ENCODE peak calls at places on chromosome 15, in five cellular contexts. W is fibroblast of gingiva, Y is HT-29, M is pulmonary artery endothelial cell, A is left ventricle myocardium inferior. U is an unnamed sample.

GRCh38 chr15:22960126-22960525 is 20.0 kb downstream of the CYFIP1 start:
- DNase-seq in Y (no peak), A (no peak), M (no peak), W (no peak), U (no peak)

GRCh38 chr15:98682992-98683701 is 34.8 kb downstream of the IGF1R start:
- DNase-seq in W (peak; percentile 96), A (no peak), Y (no peak), M (no peak), U (no peak)

GRCh38 chr15:48374472-48374871 is 43.2 kb downstream of the DUT start:
- DNase-seq in M (no peak), Y (no peak), W (no peak), A (no peak), U (no peak)

GRCh38 chr15:50753463-50753862 is 12.0 kb downstream of the SPPL2A start:
- DNase-seq in M (no peak), Y (no peak), W (no peak), A (no peak), U (no peak)

GRCh38 chr15:29669823-29670222 is 152.4 kb downstream of the TJP1 start:
- DNase-seq in A (no peak), M (no peak), W (no peak), Y (no peak), U (no peak)

GRCh38 chr15:67824900-67825879 is at the start of gene SKOR1:
- DNase-seq in A (no peak), Y (no peak), M (no peak), W (peak; percentile 20), U (no peak)

GRCh38 chr15:67433495-67434099 is 87.3 kb upstream of the C15orf61 start:
- DNase-seq in A (peak; percentile 20), W (peak; percentile 52), Y (peak; percentile 78), M (peak; percentile 15), U (peak; percentile 28)

GRCh38 chr15:70023769-70024491 is 73.8 kb downstream of the TLE3 start:
- DNase-seq in A (peak; percentile 36), W (peak; percentile 82), Y (no peak), M (no peak), U (no peak)

GRCh38 chr15:61228025-61228901 is 839 bp downstream of the RORA start:
- DNase-seq in A (peak; percentile 17), M (no peak), Y (no peak), W (peak; percentile 12), U (no peak)

GRCh38 chr15:27873825-27874224 is 225.3 kb downstream of the OCA2 start:
- DNase-seq in Y (no peak), A (no peak), W (no peak), M (no peak), U (no peak)

GRCh38 chr15:76311071-76311956 is at the start of gene ETFA:
- DNase-seq in A (peak; percentile 98), Y (peak; percentile 100), W (peak; percentile 98), M (peak; percentile 76), U (peak; percentile 93)

GRCh38 chr15:32859246-32859645 is 141.4 kb downstream of the GREM1 start:
- DNase-seq in A (no peak), M (no peak), Y (no peak), W (no peak), U (no peak)

GRCh38 chr15:35078221-35078915 is 6.7 kb downstream of the NANOGP8 start:
- DNase-seq in A (no peak), Y (peak; percentile 67), W (peak; percentile 64), M (peak; percentile 15), U (peak; percentile 72)

GRCh38 chr15:66229790-66230460 is 23.6 kb downstream of the MEGF11 start:
- DNase-seq in W (no peak), M (no peak), Y (no peak), A (no peak), U (no peak)

GRCh38 chr15:52370010-52370409 is 74.4 kb upstream of the MYO5C start:
- DNase-seq in M (no peak), Y (no peak), W (no peak), A (no peak), U (no peak)

GRCh38 chr15:42139596-42139995 is 16.8 kb downstream of the PLA2G4F start:
- DNase-seq in Y (no peak), W (no peak), M (no peak), A (no peak), U (no peak)

GRCh38 chr15:39025881-39026280 is 461.3 kb upstream of the RASGRP1 start:
- DNase-seq in M (no peak), Y (no peak), W (no peak), A (no peak), U (no peak)

GRCh38 chr15:94206463-94207167 is 24.7 kb upstream of the MCTP2 start:
- DNase-seq in W (no peak), Y (no peak), M (no peak), A (no peak), U (no peak)

GRCh38 chr15:19987389-19988048 is 554.1 kb downstream of the GOLGA6L6 start:
- DNase-seq in M (no peak), W (no peak), A (no peak), Y (peak; percentile 66), U (no peak)

GRCh38 chr15:49330166-49330565 is 92.9 kb upstream of the FGF7 start:
- DNase-seq in W (peak; percentile 34), A (no peak), Y (no peak), M (no peak), U (no peak)

GRCh38 chr15:100775581-100776185 is 103.9 kb upstream of the ALDH1A3 start:
- DNase-seq in Y (no peak), A (no peak), M (no peak), W (no peak), U (no peak)